ENCODE peak calls at places on chromosomes 2 and 18, in six cellular contexts. D is NCI-H524, M is left cardiac atrium, Q is HCEC 1CT, Y is NCI-H2029 treated with DMSO at 0.1 percent for 48 hours, I is Caki2. G is an unnamed sample.

GRCh38 chr2:194383404-194383803 is 1273.6 kb upstream of the SLC39A10 start:
- DNase-seq in D (no peak), M (no peak), Q (no peak), Y (no peak), I (peak; percentile 6), G (no peak)

GRCh38 chr2:241675885-241676284 is 10.7 kb downstream of the DTYMK start:
- DNase-seq in D (peak; percentile 55), M (no peak), Q (no peak), Y (no peak), I (no peak), G (no peak)

GRCh38 chr2:204795156-204795555 is 249.9 kb downstream of the PARD3B start:
- DNase-seq in D (no peak), M (no peak), Q (peak; percentile 63), Y (no peak), I (no peak), G (no peak)

GRCh38 chr2:222903234-222904220 is 42.7 kb downstream of the ACSL3 start:
- DNase-seq in D (no peak), M (no peak), Q (peak; percentile 54), Y (peak; percentile 32), I (peak; percentile 44), G (peak; percentile 27)

GRCh38 chr2:217031445-217031844 is 171.6 kb upstream of the TNP1 start:
- DNase-seq in D (no peak), M (no peak), Q (no peak), Y (no peak), I (no peak), G (no peak)

GRCh38 chr18:57533901-57534300 is 52.6 kb downstream of the FECH start:
- DNase-seq in D (no peak), M (no peak), Q (no peak), Y (no peak), I (no peak), G (no peak)

GRCh38 chr2:36871068-36871707 is 95.1 kb downstream of the STRN start:
- DNase-seq in D (no peak), M (no peak), Q (no peak), Y (no peak), I (no peak), G (no peak)

GRCh38 chr2:173150087-173150486 is 74.4 kb downstream of the MAP3K20 start:
- DNase-seq in D (no peak), M (no peak), Q (peak; percentile 81), Y (no peak), I (no peak), G (no peak)

GRCh38 chr2:128272586-128273468 is 45.8 kb downstream of the HS6ST1 start:
- DNase-seq in D (no peak), M (no peak), Q (no peak), Y (peak; percentile 61), I (no peak), G (no peak)

G was measured in NCI-H2171 treated with DMSO at 0.1 percent for 48 hours.